ENCODE peak calls at places on chromosomes 1 and 21, in five cellular contexts. G, N, X, L and T are unnamed samples.

GRCh38 chr1:19342077-19342775 is 30.1 kb downstream of the SLC66A1 start:
- DNase-seq in N (peak; percentile 59), X (no peak), L (no peak), G (no peak), T (no peak)

GRCh38 chr1:31426249-31426922 is 13.4 kb downstream of the SERINC2 start:
- DNase-seq in G (no peak), X (no peak), L (no peak), N (no peak), T (no peak)

GRCh38 chr21:44874497-44875331 is 1.2 kb upstream of the PTTG1IP start:
- DNase-seq in X (peak; percentile 86), N (peak; percentile 53), L (no peak), G (peak; percentile 66), T (peak; percentile 55)

GRCh38 chr1:31605908-31606427 is 11.5 kb upstream of the HCRTR1 start:
- DNase-seq in G (peak; percentile 16), X (no peak), N (peak; percentile 63), L (peak; percentile 88), T (no peak)

GRCh38 chr1:21534674-21535378 is 25.6 kb downstream of the ALPL start:
- DNase-seq in L (peak; percentile 77), X (no peak), G (peak; percentile 48), N (peak; percentile 58), T (no peak)

GRCh38 chr1:156004843-156005593 is 15.7 kb downstream of the SSR2 start:
- DNase-seq in X (no peak), N (no peak), G (peak; percentile 57), L (no peak), T (no peak)

GRCh38 chr21:40386301-40386911 is 460.6 kb downstream of the DSCAM start:
- DNase-seq in N (no peak), L (no peak), G (peak; percentile 70), X (peak; percentile 81), T (peak; percentile 24)

GRCh38 chr1:207049974-207050391 is 1.0 kb downstream of the YOD1 start:
- DNase-seq in N (peak; percentile 56), X (no peak), G (peak; percentile 64), L (peak; percentile 53), T (no peak)

GRCh38 chr1:224116131-224116530 is 2.2 kb downstream of the FBXO28 start:
- DNase-seq in L (peak; percentile 68), G (no peak), X (no peak), N (peak; percentile 58), T (no peak)

GRCh38 chr1:8591547-8591946 is 225.9 kb downstream of the RERE start:
- DNase-seq in L (no peak), N (no peak), G (no peak), X (no peak), T (no peak)

GRCh38 chr1:183218981-183219621 is 33.0 kb downstream of the LAMC2 start:
- DNase-seq in G (peak; percentile 39), L (no peak), X (no peak), N (no peak), T (no peak)

GRCh38 chr1:93631626-93632365 is 49.8 kb downstream of the BCAR3 start:
- DNase-seq in X (no peak), N (no peak), L (no peak), G (no peak), T (no peak)

GRCh38 chr1:1529936-1530335 is 10.5 kb downstream of the TMEM240 start:
- DNase-seq in L (no peak), N (no peak), X (no peak), G (no peak), T (no peak)

GRCh38 chr1:154478639-154479038 is 23.4 kb upstream of the TDRD10 start:
- DNase-seq in G (no peak), X (no peak), L (peak; percentile 34), N (peak; percentile 23), T (no peak)

GRCh38 chr1:42173155-42173933 is 8.8 kb upstream of the GUCA2A start:
- DNase-seq in X (peak; percentile 83), G (peak; percentile 75), N (peak; percentile 34), L (peak; percentile 28), T (no peak)

GRCh38 chr1:172380441-172381244 is 39.8 kb upstream of the C1orf105 start:
- DNase-seq in L (no peak), G (no peak), N (no peak), X (no peak), T (no peak)

GRCh38 chr1:154170547-154171221 is 15.8 kb upstream of the NUP210L start:
- DNase-seq in X (no peak), G (no peak), N (no peak), L (no peak), T (no peak)

GRCh38 chr1:9086060-9086459 is 16.6 kb upstream of the SLC2A5 start:
- DNase-seq in G (no peak), X (no peak), L (no peak), N (no peak), T (no peak)

GRCh38 chr1:201882665-201883132 is 6.0 kb upstream of the SHISA4 start:
- DNase-seq in N (peak; percentile 76), X (no peak), G (no peak), L (peak; percentile 87), T (no peak)
- TF ChIP-seq CTCF in N (peak; percentile 50), X (no peak), G (no peak), L (peak; percentile 37), T (no peak)

GRCh38 chr1:160416369-160416768 is 16.0 kb downstream of the VANGL2 start:
- DNase-seq in X (no peak), L (peak; percentile 31), N (peak; percentile 22), G (no peak), T (no peak)
- TF ChIP-seq CTCF in X (no peak), L (peak; percentile 45), N (peak; percentile 40), G (no peak), T (no peak)

DNA sequence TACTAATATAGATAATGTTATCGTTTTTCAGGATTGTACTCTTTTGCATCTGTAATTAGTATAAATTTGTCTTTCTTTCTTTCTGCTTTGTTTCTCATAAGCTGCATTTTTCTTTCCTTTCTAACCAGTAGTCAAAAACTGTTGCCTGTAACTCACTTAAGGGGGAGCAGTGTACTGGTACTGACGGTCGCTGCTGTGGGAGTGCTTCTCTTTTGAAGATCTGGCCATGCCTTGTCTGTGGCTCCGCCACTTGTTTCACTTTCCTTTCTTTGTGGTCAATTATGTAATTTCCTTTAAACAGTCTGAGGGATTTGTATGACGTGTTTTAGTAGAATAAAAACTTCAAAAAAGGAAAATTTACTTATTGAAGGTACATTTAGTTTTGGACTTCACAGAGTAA is 37.0 kb downstream of the MIA3 start:
- DNase-seq in N (peak; percentile 38), G (peak; percentile 39), L (no peak), X (no peak), T (no peak)
- TF ChIP-seq CTCF in N (no peak), G (no peak), L (no peak), X (no peak), T (no peak)

GRCh38 chr1:14607295-14607694 is 8.8 kb downstream of the KAZN start:
- DNase-seq in L (no peak), X (no peak), N (no peak), G (no peak), T (no peak)

GRCh38 chr1:14605945-14606344 is 7.5 kb downstream of the KAZN start:
- DNase-seq in X (no peak), L (no peak), G (no peak), N (no peak), T (no peak)

GRCh38 chr1:14611792-14612191 is 13.3 kb downstream of the KAZN start:
- DNase-seq in N (no peak), L (no peak), G (no peak), X (no peak), T (no peak)

GRCh38 chr1:14606632-14607031 is 8.1 kb downstream of the KAZN start:
- DNase-seq in N (no peak), G (no peak), X (no peak), L (no peak), T (no peak)

GRCh38 chr1:14608308-14608707 is 9.8 kb downstream of the KAZN start:
- DNase-seq in L (no peak), G (no peak), N (no peak), X (no peak), T (no peak)
- TF ChIP-seq CTCF in L (no peak), G (no peak), N (no peak), X (no peak), T (no peak)

GRCh38 chr1:178821134-178821866 is 49.6 kb downstream of the ANGPTL1 start:
- DNase-seq in X (no peak), L (no peak), N (no peak), G (no peak), T (no peak)

GRCh38 chr1:178825167-178825566 is 45.7 kb downstream of the ANGPTL1 start:
- DNase-seq in N (no peak), G (no peak), X (no peak), L (no peak), T (no peak)
- TF ChIP-seq CTCF in N (no peak), G (no peak), X (no peak), L (no peak), T (no peak)

GRCh38 chr1:204356997-204357396 is 2.7 kb downstream of the PLEKHA6 start:
- DNase-seq in L (peak; percentile 26), X (no peak), G (no peak), N (peak; percentile 17), T (no peak)

GRCh38 chr1:204357551-204357950 is 2.2 kb downstream of the PLEKHA6 start:
- DNase-seq in N (no peak), G (peak; percentile 36), X (no peak), L (no peak), T (no peak)

GRCh38 chr1:204358145-204358544 is 1.6 kb downstream of the PLEKHA6 start:
- DNase-seq in L (no peak), G (no peak), N (no peak), X (no peak), T (no peak)

GRCh38 chr1:204354579-204354978 is 5.2 kb downstream of the PLEKHA6 start:
- DNase-seq in G (no peak), L (no peak), N (no peak), X (no peak), T (no peak)

GRCh38 chr1:204355913-204356312 is 3.8 kb downstream of the PLEKHA6 start:
- DNase-seq in L (no peak), N (no peak), X (no peak), G (no peak), T (no peak)
- TF ChIP-seq CTCF in L (no peak), N (no peak), X (no peak), G (no peak), T (no peak)